ENCODE peak calls at places on chromosomes 16 and 17, in five cellular contexts. T, E, G, A and Y are unnamed samples.

GRCh38 chr16:26993988-26994387 is 72.7 kb upstream of the C16orf82 start:
- DNase-seq in T (no peak), E (no peak), G (no peak), A (no peak), Y (no peak)

GRCh38 chr16:27529962-27530361 is 19.8 kb downstream of the GTF3C1 start:
- DNase-seq in T (no peak), E (no peak), G (no peak), A (no peak), Y (no peak)

GRCh38 chr16:84331998-84332780 is 36.1 kb upstream of the ATP2C2 start:
- DNase-seq in T (no peak), E (no peak), G (no peak), A (no peak), Y (no peak)

GRCh38 chr17:79832211-79833109 is 6.8 kb downstream of the CBX4 start:
- DNase-seq in T (no peak), E (peak; percentile 24), G (no peak), A (no peak), Y (no peak)

GRCh38 chr16:47638175-47638574 is 177.0 kb downstream of the PHKB start:
- DNase-seq in T (no peak), E (no peak), G (no peak), A (no peak), Y (no peak)

GRCh38 chr16:64545769-64546168 is 576.1 kb downstream of the CDH11 start:
- DNase-seq in T (no peak), E (no peak), G (no peak), A (no peak), Y (no peak)

GRCh38 chr16:17259751-17260270 is 210.9 kb downstream of the XYLT1 start:
- DNase-seq in T (no peak), E (no peak), G (no peak), A (no peak), Y (no peak)

GRCh38 chr17:41772218-41772585 is 14.3 kb downstream of the JUP start:
- DNase-seq in T (peak; percentile 76), E (no peak), G (no peak), A (peak; percentile 90), Y (no peak)

GRCh38 chr17:46003907-46004748 is 5.1 kb downstream of the STH start:
- DNase-seq in T (no peak), E (peak; percentile 23), G (no peak), A (peak; percentile 75), Y (no peak)

GRCh38 chr17:9790889-9791876 is at the start of gene DHRS7C:
- DNase-seq in T (no peak), E (peak; percentile 47), G (no peak), A (no peak), Y (no peak)

GRCh38 chr17:72590382-72590781 is 469.6 kb downstream of the SOX9 start:
- DNase-seq in T (no peak), E (no peak), G (no peak), A (no peak), Y (no peak)

GRCh38 chr16:54847207-54847606 is 83.5 kb upstream of the IRX5 start:
- DNase-seq in T (peak; percentile 76), E (no peak), G (no peak), A (no peak), Y (no peak)

GRCh38 chr17:3026856-3027751 is 36.3 kb downstream of the OR1D5 start:
- DNase-seq in T (no peak), E (no peak), G (no peak), A (no peak), Y (no peak)

GRCh38 chr16:65394306-65394705 is 272.4 kb upstream of the CDH11 start:
- DNase-seq in T (no peak), E (no peak), G (no peak), A (no peak), Y (no peak)

GRCh38 chr17:71437176-71437575 is 683.6 kb upstream of the SOX9 start:
- DNase-seq in T (no peak), E (no peak), G (no peak), A (no peak), Y (no peak)

GRCh38 chr17:49381793-49382192 is 19.7 kb upstream of the ZNF652 start:
- DNase-seq in T (no peak), E (no peak), G (no peak), A (no peak), Y (no peak)

GRCh38 chr17:21676281-21677111 is 15.8 kb upstream of the KCNJ18 start:
- DNase-seq in T (no peak), E (no peak), G (no peak), A (no peak), Y (no peak)

GRCh38 chr17:36935681-36936454 is 1.4 kb upstream of the LHX1 start:
- DNase-seq in T (no peak), E (no peak), G (no peak), A (no peak), Y (no peak)

GRCh38 chr17:70137451-70138230 is 31.7 kb upstream of the KCNJ2 start:
- DNase-seq in T (peak; percentile 76), E (peak; percentile 57), G (peak; percentile 70), A (peak; percentile 32), Y (peak; percentile 89)

GRCh38 chr17:78174332-78174869 is 6.0 kb downstream of the SYNGR2 start:
- DNase-seq in T (peak; percentile 88), E (peak; percentile 87), G (peak; percentile 55), A (peak; percentile 91), Y (peak; percentile 51)

GRCh38 chr17:28908640-28909098 is 5.8 kb upstream of the DHRS13 start:
- DNase-seq in T (no peak), E (peak; percentile 61), G (no peak), A (peak; percentile 43), Y (no peak)

GRCh38 chr16:3592559-3592958 is 15.4 kb upstream of the NLRC3 start:
- DNase-seq in T (no peak), E (no peak), G (no peak), A (no peak), Y (no peak)

GRCh38 chr17:37710344-37710886 is 34.4 kb downstream of the HNF1B start:
- DNase-seq in T (no peak), E (no peak), G (no peak), A (peak; percentile 94), Y (peak; percentile 9)

GRCh38 chr17:77957215-77957868 is 1.2 kb upstream of the TNRC6C start:
- DNase-seq in T (no peak), E (no peak), G (peak; percentile 43), A (no peak), Y (no peak)

GRCh38 chr17:27569257-27569722 is 61.7 kb upstream of the LGALS9 start:
- DNase-seq in T (no peak), E (no peak), G (no peak), A (no peak), Y (peak; percentile 64)

GRCh38 chr17:73101031-73101430 is 8.5 kb upstream of the SLC39A11 start:
- DNase-seq in T (peak; percentile 87), E (no peak), G (no peak), A (no peak), Y (no peak)

GRCh38 chr16:52389045-52389444 is 157.9 kb downstream of the TOX3 start:
- DNase-seq in T (no peak), E (no peak), G (no peak), A (no peak), Y (no peak)
- TF ChIP-seq CTCF in T (no peak), E (no peak), G (no peak), A (no peak), Y (no peak)

DNA sequence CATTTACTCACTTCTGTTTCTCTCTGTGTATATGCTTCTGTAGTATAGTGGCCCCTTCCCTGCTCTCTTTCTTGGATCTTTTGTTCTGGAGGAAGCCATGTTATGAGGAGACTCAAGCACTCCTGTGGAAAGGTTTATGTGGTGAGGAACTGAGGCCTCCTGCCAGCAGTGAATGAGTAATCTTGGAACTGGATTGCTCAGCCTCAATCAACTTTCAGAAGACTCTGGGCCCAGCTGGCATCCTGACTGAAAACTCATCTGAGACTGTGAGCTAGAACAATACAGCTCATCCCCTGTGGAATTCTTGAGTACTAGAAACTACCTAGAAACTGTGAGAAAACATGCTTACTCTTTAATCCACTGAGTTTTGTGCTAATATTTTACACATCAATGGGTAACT is 133.1 kb upstream of the ZKSCAN2 start:
- DNase-seq in T (no peak), E (no peak), G (no peak), A (no peak), Y (peak; percentile 38)
- H3K4me3 ChIP-seq in T (no peak overlapping the region), E (no peak overlapping the region), G (no peak overlapping the region), A (no peak overlapping the region), Y (no peak overlapping the region)

DNA sequence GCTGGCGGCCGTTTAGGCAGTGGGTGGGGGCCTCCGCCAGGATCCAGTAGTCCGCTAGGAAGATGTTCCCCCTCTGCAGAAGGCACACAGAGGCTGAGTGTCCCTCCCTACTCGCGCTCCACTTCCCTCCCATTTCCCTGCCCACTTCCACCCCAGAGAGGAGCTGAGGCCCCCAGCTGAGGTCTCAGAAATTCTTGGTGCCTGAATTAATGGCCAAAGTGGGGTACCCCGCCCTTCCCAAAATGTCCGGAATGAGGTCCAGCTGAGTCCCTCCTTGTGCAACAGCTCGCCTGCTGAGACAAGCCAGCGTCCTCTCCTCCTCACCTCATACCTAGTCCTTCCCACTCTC is 7.9 kb downstream of the ALOXE3 start:
- DNase-seq in T (no peak), E (no peak), G (no peak), A (no peak), Y (no peak)
- TF ChIP-seq CTCF in T (no peak), E (peak; percentile 5), G (no peak), A (peak; percentile 7), Y (no peak)

DNA sequence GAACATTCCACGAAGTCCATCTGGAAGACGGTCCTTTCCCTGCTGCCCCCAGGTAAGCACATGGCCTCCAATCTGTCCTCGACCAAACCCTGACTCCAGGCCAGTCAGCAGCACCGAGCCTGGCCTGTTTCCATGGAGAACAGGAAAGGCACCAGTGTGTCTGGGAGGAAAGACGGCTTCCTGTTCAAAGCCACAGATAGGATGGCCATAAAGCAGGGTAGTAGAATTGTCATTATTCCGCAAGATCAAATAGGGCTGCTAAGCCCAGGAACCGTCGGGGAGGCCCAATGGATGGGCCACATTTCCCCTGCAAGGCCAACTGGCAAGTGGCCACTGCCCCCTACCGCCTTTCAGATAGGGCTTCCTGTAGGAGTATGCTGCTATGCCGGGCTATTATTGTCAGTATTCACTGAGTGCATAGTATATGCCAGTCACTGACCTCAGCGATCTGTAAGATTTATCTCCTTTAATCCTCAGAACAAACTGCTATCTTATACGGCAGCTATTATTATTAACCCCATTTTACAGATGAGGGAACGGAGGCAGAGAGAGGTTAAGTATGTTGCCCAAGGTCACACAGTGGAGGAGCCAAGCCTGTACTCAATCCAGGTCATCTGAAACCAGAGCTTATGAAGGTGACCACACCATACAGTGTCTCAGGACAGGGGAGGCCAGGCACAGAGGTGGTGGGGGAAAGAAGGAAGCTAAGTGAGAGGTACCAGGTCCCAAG is 23.0 kb upstream of the PLCG2 start:
- DNase-seq in T (no peak), E (peak; percentile 48), G (no peak), A (no peak), Y (no peak)
- H3K4me3 ChIP-seq in T (no peak overlapping the region), E (no peak overlapping the region), G (no peak overlapping the region), A (no peak overlapping the region), Y (no peak overlapping the region)

GRCh38 chr17:48181653-48182052 is 74.1 kb downstream of the SNX11 start:
- DNase-seq in T (no peak), E (no peak), G (no peak), A (no peak), Y (no peak)
- TF ChIP-seq CTCF in T (no peak), E (no peak), G (peak; percentile 15), A (peak; percentile 32), Y (no peak)

DNA sequence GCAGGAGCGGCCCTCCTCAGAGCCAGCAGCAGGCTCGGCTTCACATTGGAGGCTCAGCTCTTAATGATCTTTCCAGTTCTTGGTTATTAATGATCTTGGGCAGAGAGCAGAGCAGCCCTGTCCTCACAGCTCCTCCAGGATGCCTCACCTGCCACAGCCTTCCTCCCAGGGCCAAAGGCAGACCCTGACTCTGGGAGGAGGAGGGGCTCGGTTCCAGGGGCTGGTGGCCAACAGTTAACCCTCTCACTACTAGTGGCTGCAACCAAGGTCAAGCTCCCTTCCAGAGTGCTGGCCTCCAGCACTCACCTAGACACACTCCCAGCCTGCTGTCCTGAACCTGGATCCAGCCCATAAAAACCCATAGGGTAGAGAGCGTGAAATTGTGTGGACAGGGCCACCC is 19.2 kb downstream of the GRIN2C start:
- DNase-seq in T (no peak), E (no peak), G (no peak), A (no peak), Y (no peak)
- H3K4me3 ChIP-seq in T (no peak overlapping the region), E (no peak overlapping the region), G (no peak overlapping the region), A (no peak overlapping the region), Y (no peak overlapping the region)